ENCODE peak calls at places on chromosomes 5 and 9, in seven cellular contexts. U is H9, W is neuronal stem cell, H is H1, L is mesenchymal stem cell, V is mesendoderm, B is trophoblast cell. O is an unnamed sample.

GRCh38 chr9:106288689-106289088 is 574.3 kb upstream of the ZNF462 start:
- DNase-seq in V (no peak), L (no peak), H (no peak), B (no peak), W (no peak), U (no peak), O (no peak)

GRCh38 chr9:107706706-107707105 is 217.1 kb upstream of the KLF4 start:
- DNase-seq in V (no peak), U (no peak), W (no peak), B (no peak), H (no peak), L (no peak), O (no peak)

GRCh38 chr9:88954073-88954472 is 37.2 kb upstream of the S1PR3 start:
- DNase-seq in H (no peak), W (no peak), B (no peak), V (no peak), L (no peak), U (no peak), O (peak)

GRCh38 chr9:89686134-89686533 is 81.3 kb downstream of the GADD45G start:
- DNase-seq in U (peak), W (no peak), V (no peak), B (peak), L (no peak), H (no peak), O (no peak)

GRCh38 chr5:149853019-149853648 is 91.5 kb downstream of the PDE6A start:
- DNase-seq in W (peak), U (peak), H (peak), V (peak), L (peak), B (peak), O (peak)

GRCh38 chr9:131868766-131869165 is 128.9 kb upstream of the RAPGEF1 start:
- DNase-seq in L (no peak), H (no peak), V (no peak), B (no peak), W (no peak), U (no peak), O (peak)

GRCh38 chr5:60334281-60334713 is 365.7 kb downstream of the DEPDC1B start:
- DNase-seq in W (no peak), U (no peak), B (no peak), V (no peak), H (no peak), L (peak), O (peak)

GRCh38 chr9:136023401-136024225 is 62.4 kb upstream of the UBAC1 start:
- DNase-seq in U (peak), H (no peak), B (no peak), V (no peak), W (no peak), L (no peak), O (peak)

GRCh38 chr5:124438390-124439380 is 307.8 kb downstream of the ZNF608 start:
- DNase-seq in V (peak), L (no peak), H (peak), W (no peak), U (peak), B (no peak), O (no peak)

GRCh38 chr5:117058740-117059139 is 484.1 kb upstream of the SEMA6A start:
- DNase-seq in L (no peak), B (no peak), H (no peak), V (no peak), U (no peak), W (no peak), O (no peak)

GRCh38 chr5:117054808-117055398 is 480.3 kb upstream of the SEMA6A start:
- DNase-seq in V (no peak), W (no peak), B (no peak), L (peak), U (no peak), H (no peak), O (no peak)

GRCh38 chr5:117065800-117066199 is 491.2 kb upstream of the SEMA6A start:
- DNase-seq in H (no peak), V (no peak), U (no peak), L (no peak), W (no peak), B (no peak), O (no peak)

GRCh38 chr5:117065161-117065560 is 490.5 kb upstream of the SEMA6A start:
- DNase-seq in H (no peak), U (no peak), L (no peak), B (no peak), V (no peak), W (no peak), O (no peak)

GRCh38 chr5:117060099-117060498 is 485.5 kb upstream of the SEMA6A start:
- DNase-seq in L (no peak), U (no peak), H (no peak), V (no peak), W (no peak), B (no peak), O (no peak)
- H2BK5ac ChIP-seq in L (no peak), U (no peak), H (no peak), V (no peak), W (no peak), B (no peak), O (no peak)

GRCh38 chr9:128657344-128657704 is 677 bp upstream of the DYNC2I2 start:
- DNase-seq in V (no peak), H (no peak), L (no peak), B (no peak), U (no peak), W (no peak), O (no peak)

GRCh38 chr9:128654481-128654880 is 2.2 kb downstream of the DYNC2I2 start:
- DNase-seq in H (no peak), U (no peak), L (no peak), B (no peak), V (no peak), W (no peak), O (no peak)

GRCh38 chr9:128651798-128652197 is 4.8 kb downstream of the DYNC2I2 start:
- DNase-seq in H (no peak), W (no peak), L (no peak), U (no peak), V (no peak), B (no peak), O (no peak)

GRCh38 chr9:128656416-128657343 is at the start of gene DYNC2I2:
- DNase-seq in W (peak), U (peak), V (peak), H (peak), L (peak), B (peak), O (peak)

GRCh38 chr9:128653941-128654340 is 2.7 kb downstream of the DYNC2I2 start:
- DNase-seq in W (no peak), V (no peak), U (no peak), L (no peak), B (no peak), H (no peak), O (no peak)
- H2BK5ac ChIP-seq in W (no peak), V (no peak), U (no peak), L (no peak), B (no peak), H (no peak), O (no peak)

GRCh38 chr5:142823176-142823575 is 53.0 kb downstream of the ARHGAP26 start:
- DNase-seq in B (no peak), V (no peak), H (no peak), U (no peak), W (no peak), L (no peak), O (no peak)
- H2BK5ac ChIP-seq in B (no peak), V (no peak), H (no peak), U (no peak), W (no peak), L (no peak), O (no peak)

DNA sequence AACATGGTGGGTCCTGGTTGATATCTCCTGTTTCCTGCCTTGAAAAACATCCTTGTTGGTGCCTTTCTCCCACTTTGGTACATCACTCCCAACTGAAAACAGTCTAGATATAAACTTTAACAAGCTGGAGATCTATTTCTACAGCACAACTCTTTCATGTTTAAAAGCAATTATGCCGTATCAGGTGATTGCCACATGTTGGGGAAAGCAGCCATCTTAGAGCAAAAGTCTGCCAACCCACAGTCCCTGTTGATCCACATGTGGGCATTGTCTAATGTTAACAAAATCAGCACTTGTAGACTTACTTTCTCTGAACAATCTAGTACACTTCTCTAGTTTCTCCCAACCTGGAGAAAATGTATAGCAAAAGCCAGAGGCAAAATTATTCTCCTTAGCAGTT is 104.1 kb downstream of the PRDM6 start:
- DNase-seq in L (no peak), U (no peak), W (no peak), V (no peak), H (no peak), B (no peak), O (no peak)
- H2BK5ac ChIP-seq in L (no peak), U (no peak), W (no peak), V (no peak), H (no peak), B (no peak), O (no peak)

O was measured in IMR-90.